ENCODE peak calls at places on chromosomes 12 and 14, in four cellular contexts. D is lower leg skin; J is stimulated activated CD4-positive, alpha-beta T cell treated with anti-CD3 and anti-CD28 coated beads, Interleukin-1b, Interleukin-23, amount 100 ng/mL, for 1 hour; E is mesendoderm. K is an unnamed sample.

GRCh38 chr12:42332301-42332894 is 6.4 kb downstream of the PPHLN1 start:
- DNase-seq in J (peak), E (peak), D (no peak), K (peak)

GRCh38 chr12:68373836-68374314 is 41.7 kb upstream of the MDM1 start:
- DNase-seq in E (no peak), D (no peak), J (no peak), K (no peak)

GRCh38 chr12:123063535-123063934 is 83.1 kb downstream of the ARL6IP4 start:
- DNase-seq in J (no peak), D (no peak), E (peak), K (peak)

GRCh38 chr12:107580750-107581529 is 104.7 kb upstream of the PWP1 start:
- DNase-seq in E (peak), D (no peak), J (no peak), K (no peak)

GRCh38 chr12:33439587-33440011 is at the start of gene SYT10:
- DNase-seq in D (no peak), J (no peak), E (peak), K (peak)

GRCh38 chr14:81176224-81176623 is 44.5 kb downstream of the GTF2A1 start:
- DNase-seq in E (no peak), J (no peak), D (no peak), K (no peak)

GRCh38 chr14:61585598-61586538 is 109.4 kb upstream of the HIF1A start:
- DNase-seq in J (no peak), D (peak), E (no peak), K (peak)

GRCh38 chr14:64732536-64733120 is 28.4 kb downstream of the PLEKHG3 start:
- DNase-seq in E (no peak), D (no peak), J (no peak), K (no peak)

GRCh38 chr12:79983492-79983891 is 48.6 kb upstream of the PPP1R12A start:
- DNase-seq in E (no peak), J (no peak), D (no peak), K (peak)

GRCh38 chr12:55940065-55940732 is 9.2 kb downstream of the DGKA start:
- DNase-seq in E (peak), J (peak), D (peak), K (peak)

GRCh38 chr12:58341791-58342190 is 400.4 kb downstream of the ATP23 start:
- DNase-seq in J (no peak), D (no peak), E (no peak), K (no peak)

GRCh38 chr12:47317182-47317915 is 237.6 kb upstream of the AMIGO2 start:
- DNase-seq in J (no peak), E (no peak), D (no peak), K (no peak)

GRCh38 chr14:44163946-44164345 is 343.1 kb downstream of the FSCB start:
- DNase-seq in J (no peak), D (no peak), E (no peak), K (no peak)

GRCh38 chr14:28651148-28651547 is 115.4 kb upstream of the FOXG1 start:
- DNase-seq in E (peak), J (no peak), D (no peak), K (no peak)

GRCh38 chr14:88682495-88683114 is 110.1 kb downstream of the EML5 start:
- DNase-seq in D (no peak), E (peak), J (no peak), K (no peak)

GRCh38 chr14:99996951-99997571 is 68.2 kb upstream of the EVL start:
- DNase-seq in J (no peak), D (no peak), E (no peak), K (no peak)

GRCh38 chr14:71720978-71721624 is 211.1 kb upstream of the RGS6 start:
- DNase-seq in E (peak), D (no peak), J (no peak), K (peak)

GRCh38 chr14:91241848-91242247 is 2.7 kb downstream of the GPR68 start:
- DNase-seq in E (no peak), D (no peak), J (no peak), K (no peak)

GRCh38 chr14:86091811-86092210 is 561.9 kb downstream of the FLRT2 start:
- DNase-seq in D (no peak), E (peak), J (no peak), K (peak)

GRCh38 chr14:99881011-99881410 is 87.8 kb downstream of the EML1 start:
- DNase-seq in E (no peak), J (no peak), D (no peak), K (no peak)

GRCh38 chr12:90970471-90970870 is 15.5 kb upstream of the CCER1 start:
- DNase-seq in D (no peak), E (no peak), J (no peak), K (peak)

GRCh38 chr14:93787465-93788306 is 599 bp downstream of the PRIMA1 start:
- DNase-seq in D (no peak), J (no peak), E (peak), K (no peak)

GRCh38 chr12:104710940-104711725 is 247.0 kb downstream of the SLC41A2 start:
- DNase-seq in J (no peak), E (no peak), D (no peak), K (peak)

GRCh38 chr14:105301103-105301914 is 508 bp upstream of the BRF1 start:
- DNase-seq in D (peak), J (peak), E (peak), K (peak)

GRCh38 chr12:49825360-49825970 is 2.7 kb downstream of the NCKAP5L start:
- DNase-seq in D (peak), E (no peak), J (no peak), K (peak)